ENCODE peak calls at places on chromosomes 4 and X, in six cellular contexts. One of them, this sample, is unnamed.

GRCh38 chrX:50700921-50701320 is 113.1 kb downstream of the SHROOM4 start:
- DNase-seq in GM12865: no peak
- DNase-seq in RWPE1: no peak
- DNase-seq in smooth muscle cell of the brain vasculature: no peak
- DNase-seq in Kasumi-1: no peak
- DNase-seq in cardiac muscle cell: no peak
- DNase-seq in this sample: no peak

GRCh38 chr4:120266602-120267001 is 200.0 kb upstream of the MAD2L1 start:
- DNase-seq in GM12865: no peak
- DNase-seq in RWPE1: peak
- DNase-seq in smooth muscle cell of the brain vasculature: no peak
- DNase-seq in Kasumi-1: no peak
- DNase-seq in cardiac muscle cell: no peak
- DNase-seq in this sample: no peak

GRCh38 chr4:2858451-2859217 is 15.0 kb downstream of the ADD1 start:
- DNase-seq in GM12865: no peak
- DNase-seq in RWPE1: no peak
- DNase-seq in smooth muscle cell of the brain vasculature: no peak
- DNase-seq in Kasumi-1: no peak
- DNase-seq in cardiac muscle cell: no peak
- DNase-seq in this sample: no peak

GRCh38 chr4:15354790-15355418 is 72.9 kb upstream of the C1QTNF7 start:
- DNase-seq in GM12865: no peak
- DNase-seq in RWPE1: no peak
- DNase-seq in smooth muscle cell of the brain vasculature: no peak
- DNase-seq in Kasumi-1: no peak
- DNase-seq in cardiac muscle cell: no peak
- DNase-seq in this sample: no peak

GRCh38 chrX:107775734-107776511 is at the start of gene TSC22D3:
- DNase-seq in GM12865: peak
- DNase-seq in RWPE1: peak
- DNase-seq in smooth muscle cell of the brain vasculature: no peak
- DNase-seq in Kasumi-1: peak
- DNase-seq in cardiac muscle cell: peak
- DNase-seq in this sample: no peak

GRCh38 chr4:212438-213174 is 88.3 kb downstream of the ZNF718 start:
- DNase-seq in GM12865: no peak
- DNase-seq in RWPE1: peak
- DNase-seq in smooth muscle cell of the brain vasculature: peak
- DNase-seq in Kasumi-1: no peak
- DNase-seq in cardiac muscle cell: peak
- DNase-seq in this sample: no peak

GRCh38 chrX:154791951-154792350 is 13.3 kb downstream of the MPP1 start:
- DNase-seq in GM12865: no peak
- DNase-seq in RWPE1: no peak
- DNase-seq in smooth muscle cell of the brain vasculature: no peak
- DNase-seq in Kasumi-1: no peak
- DNase-seq in cardiac muscle cell: no peak
- DNase-seq in this sample: no peak

GRCh38 chr4:129355031-129355430 is 259.1 kb downstream of the C4orf33 start:
- DNase-seq in GM12865: no peak
- DNase-seq in RWPE1: no peak
- DNase-seq in smooth muscle cell of the brain vasculature: no peak
- DNase-seq in Kasumi-1: no peak
- DNase-seq in cardiac muscle cell: no peak
- DNase-seq in this sample: no peak

GRCh38 chrX:101191217-101191750 is 28.3 kb upstream of the DRP2 start:
- DNase-seq in GM12865: no peak
- DNase-seq in RWPE1: no peak
- DNase-seq in smooth muscle cell of the brain vasculature: no peak
- DNase-seq in Kasumi-1: no peak
- DNase-seq in cardiac muscle cell: peak
- DNase-seq in this sample: no peak

GRCh38 chr4:632391-632790 is 7.0 kb downstream of the PDE6B start:
- DNase-seq in GM12865: no peak
- DNase-seq in RWPE1: no peak
- DNase-seq in smooth muscle cell of the brain vasculature: no peak
- DNase-seq in Kasumi-1: no peak
- DNase-seq in cardiac muscle cell: no peak
- DNase-seq in this sample: no peak

GRCh38 chr4:15088394-15089041 is 86.2 kb downstream of the CPEB2 start:
- DNase-seq in GM12865: no peak
- DNase-seq in RWPE1: no peak
- DNase-seq in smooth muscle cell of the brain vasculature: no peak
- DNase-seq in Kasumi-1: no peak
- DNase-seq in cardiac muscle cell: no peak
- DNase-seq in this sample: no peak

GRCh38 chr4:110622841-110623709 is at the start of gene PITX2:
- DNase-seq in GM12865: peak
- DNase-seq in RWPE1: peak
- DNase-seq in smooth muscle cell of the brain vasculature: no peak
- DNase-seq in Kasumi-1: no peak
- DNase-seq in cardiac muscle cell: peak
- DNase-seq in this sample: peak

GRCh38 chr4:163693211-163693610 is 198.7 kb downstream of the TMA16 start:
- DNase-seq in GM12865: no peak
- DNase-seq in RWPE1: no peak
- DNase-seq in smooth muscle cell of the brain vasculature: no peak
- DNase-seq in Kasumi-1: no peak
- DNase-seq in cardiac muscle cell: no peak
- DNase-seq in this sample: no peak

GRCh38 chr4:53633608-53634007 is 42.3 kb upstream of the LNX1 start:
- DNase-seq in GM12865: no peak
- DNase-seq in RWPE1: no peak
- DNase-seq in smooth muscle cell of the brain vasculature: no peak
- DNase-seq in Kasumi-1: peak
- DNase-seq in cardiac muscle cell: no peak
- DNase-seq in this sample: peak

GRCh38 chr4:96366632-96367031 is 526.7 kb downstream of the PDHA2 start:
- DNase-seq in GM12865: no peak
- DNase-seq in RWPE1: no peak
- DNase-seq in smooth muscle cell of the brain vasculature: no peak
- DNase-seq in Kasumi-1: no peak
- DNase-seq in cardiac muscle cell: no peak
- DNase-seq in this sample: no peak

GRCh38 chr4:6724461-6725111 is 8.6 kb downstream of the BLOC1S4 start:
- DNase-seq in GM12865: no peak
- DNase-seq in RWPE1: no peak
- DNase-seq in smooth muscle cell of the brain vasculature: no peak
- DNase-seq in Kasumi-1: no peak
- DNase-seq in cardiac muscle cell: no peak
- DNase-seq in this sample: no peak

GRCh38 chrX:153782871-153783270 is 2.0 kb downstream of the SRPK3 start:
- DNase-seq in GM12865: no peak
- DNase-seq in RWPE1: no peak
- DNase-seq in smooth muscle cell of the brain vasculature: no peak
- DNase-seq in Kasumi-1: no peak
- DNase-seq in cardiac muscle cell: no peak
- DNase-seq in this sample: no peak

GRCh38 chr4:64230709-64231310 is 178.4 kb downstream of the TECRL start:
- DNase-seq in GM12865: peak
- DNase-seq in RWPE1: no peak
- DNase-seq in smooth muscle cell of the brain vasculature: no peak
- DNase-seq in Kasumi-1: peak
- DNase-seq in cardiac muscle cell: peak
- DNase-seq in this sample: no peak

GRCh38 chr4:153232768-153233167 is 28.5 kb downstream of the TRIM2 start:
- DNase-seq in GM12865: peak
- DNase-seq in RWPE1: no peak
- DNase-seq in smooth muscle cell of the brain vasculature: no peak
- DNase-seq in Kasumi-1: no peak
- DNase-seq in cardiac muscle cell: peak
- DNase-seq in this sample: peak

This sample was measured in SHP77 treated with DMSO at 0.1 percent for 48 hours.